ENCODE peak calls at places on chromosome 18, in four cellular contexts. T is neural crest cell, C is anterior cingulate cortex, U is foreskin fibroblast. V is an unnamed sample.

GRCh38 chr18:79902075-79902474 is 49.4 kb downstream of the SLC66A2 start:
- DNase-seq in T (no peak), C (no peak), U (no peak), V (no peak)

GRCh38 chr18:47513036-47513435 is 261.6 kb upstream of the SKOR2 start:
- DNase-seq in T (no peak), C (no peak), U (no peak), V (no peak)

GRCh38 chr18:8607776-8608682 is 1.2 kb upstream of the RAB12 start:
- DNase-seq in T (no peak), C (no peak), U (peak; percentile 55), V (no peak)

GRCh38 chr18:55522011-55522410 is 66.0 kb downstream of the TCF4 start:
- DNase-seq in T (peak; percentile 16), C (no peak), U (no peak), V (peak; percentile 37)

GRCh38 chr18:7921938-7922587 is 354.9 kb downstream of the PTPRM start:
- DNase-seq in T (no peak), C (no peak), U (peak; percentile 54), V (no peak)

GRCh38 chr18:68316636-68317035 is 398.3 kb downstream of the TMX3 start:
- DNase-seq in T (no peak), C (no peak), U (peak; percentile 10), V (no peak)

GRCh38 chr18:31498450-31499156 is 626 bp downstream of the DSG2 start:
- DNase-seq in T (peak; percentile 18), C (no peak), U (no peak), V (no peak)

GRCh38 chr18:8889479-8889878 is 184.1 kb downstream of the MTCL1 start:
- DNase-seq in T (no peak), C (no peak), U (no peak), V (no peak)

GRCh38 chr18:79577451-79578395 is 101.9 kb upstream of the CTDP1 start:
- DNase-seq in T (no peak), C (no peak), U (no peak), V (no peak)

GRCh38 chr18:3653859-3654441 is 204.0 kb downstream of the TGIF1 start:
- DNase-seq in T (no peak), C (no peak), U (no peak), V (no peak)

GRCh38 chr18:52670903-52671302 is 330.9 kb downstream of the DCC start:
- DNase-seq in T (no peak), C (no peak), U (no peak), V (no peak)

GRCh38 chr18:74501386-74501785 is 5.2 kb downstream of the CNDP2 start:
- DNase-seq in T (no peak), C (no peak), U (no peak), V (no peak)

GRCh38 chr18:45670281-45670962 is 53.6 kb upstream of the SLC14A1 start:
- DNase-seq in T (no peak), C (no peak), U (peak; percentile 47), V (no peak)

GRCh38 chr18:79819064-79819725 is 21.5 kb downstream of the KCNG2 start:
- DNase-seq in T (no peak), C (no peak), U (no peak), V (no peak)